ENCODE peak calls at places on chromosome 3, in nine cellular contexts. O, H, L, X, Y, U, S, M and B are unnamed samples.

GRCh38 chr3:134663646-134664456 is 13.0 kb upstream of the KY start:
- DNase-seq in M (no peak), Y (no peak), O (no peak), L (no peak), X (no peak), U (no peak), H (no peak), S (peak), B (no peak)

GRCh38 chr3:101870138-101870537 is 20.8 kb downstream of the NFKBIZ start:
- DNase-seq in U (no peak), L (no peak), Y (no peak), X (no peak), M (no peak), O (no peak), S (no peak), H (no peak), B (no peak)

GRCh38 chr3:31140470-31140869 is 246.0 kb upstream of the GADL1 start:
- DNase-seq in U (no peak), Y (no peak), X (no peak), M (no peak), S (no peak), H (no peak), O (no peak), L (no peak), B (no peak)

GRCh38 chr3:148943531-148944200 is 47.7 kb upstream of the GYG1 start:
- DNase-seq in S (no peak), H (peak), U (peak), X (no peak), O (peak), M (no peak), L (no peak), Y (peak), B (peak)

GRCh38 chr3:120683213-120683612 is 1.2 kb upstream of the HGD start:
- DNase-seq in Y (no peak), S (no peak), H (no peak), L (no peak), X (no peak), U (no peak), O (no peak), M (no peak), B (peak)

GRCh38 chr3:83523470-83524073 is 1435.2 kb upstream of the CADM2 start:
- DNase-seq in O (no peak), L (no peak), M (peak), X (no peak), S (no peak), Y (no peak), H (no peak), U (no peak), B (no peak)

GRCh38 chr3:134357914-134358811 is 16.1 kb downstream of the AMOTL2 start:
- DNase-seq in L (no peak), U (peak), Y (peak), X (no peak), H (peak), M (peak), S (no peak), O (peak), B (peak)

GRCh38 chr3:105166893-105167292 is 199.8 kb upstream of the ALCAM start:
- DNase-seq in L (no peak), S (no peak), U (peak), Y (peak), X (no peak), H (peak), M (no peak), O (no peak), B (no peak)

GRCh38 chr3:117063910-117064309 is 354.3 kb downstream of the TUSC7 start:
- DNase-seq in M (no peak), U (no peak), L (no peak), S (no peak), O (no peak), Y (peak), X (no peak), H (no peak), B (no peak)

GRCh38 chr3:32175607-32176197 is 62.8 kb upstream of the CMTM8 start:
- DNase-seq in O (peak), M (peak), Y (peak), U (peak), S (no peak), L (no peak), X (peak), H (no peak), B (peak)

GRCh38 chr3:67083277-67083676 is 85.2 kb downstream of the KBTBD8 start:
- DNase-seq in O (no peak), S (no peak), L (no peak), Y (no peak), U (no peak), H (no peak), M (no peak), X (no peak), B (peak)

GRCh38 chr3:69861556-69861955 is 122.3 kb downstream of the MITF start:
- DNase-seq in H (no peak), X (no peak), O (no peak), S (no peak), L (no peak), Y (no peak), U (no peak), M (no peak), B (no peak)

GRCh38 chr3:108042300-108042699 is 48.5 kb downstream of the CD47 start:
- DNase-seq in U (no peak), L (no peak), M (no peak), X (no peak), H (no peak), S (no peak), Y (no peak), O (no peak), B (no peak)

GRCh38 chr3:72085036-72085435 is 300.1 kb upstream of the PROK2 start:
- DNase-seq in S (no peak), H (no peak), O (no peak), M (no peak), X (no peak), L (no peak), Y (no peak), U (no peak), B (no peak)
- H3K4me3 ChIP-seq in S (no peak), H (no peak), O (no peak), M (no peak), X (no peak), L (no peak), Y (no peak), U (no peak), B (no peak)

GRCh38 chr3:13017361-13018038 is 55.7 kb downstream of the IQSEC1 start:
- DNase-seq in S (no peak), U (no peak), Y (no peak), M (no peak), X (no peak), H (no peak), O (no peak), L (no peak), B (no peak)

GRCh38 chr3:13015286-13016082 is 57.7 kb downstream of the IQSEC1 start:
- DNase-seq in S (no peak), X (peak), Y (no peak), M (no peak), O (no peak), H (no peak), U (no peak), L (no peak), B (no peak)

GRCh38 chr3:13016083-13016725 is 57.0 kb downstream of the IQSEC1 start:
- DNase-seq in O (no peak), U (no peak), Y (no peak), X (no peak), S (no peak), M (peak), H (no peak), L (no peak), B (no peak)

GRCh38 chr3:13018039-13018431 is 55.2 kb downstream of the IQSEC1 start:
- DNase-seq in Y (no peak), M (peak), U (no peak), S (no peak), L (no peak), O (no peak), H (no peak), X (no peak), B (no peak)

DNA sequence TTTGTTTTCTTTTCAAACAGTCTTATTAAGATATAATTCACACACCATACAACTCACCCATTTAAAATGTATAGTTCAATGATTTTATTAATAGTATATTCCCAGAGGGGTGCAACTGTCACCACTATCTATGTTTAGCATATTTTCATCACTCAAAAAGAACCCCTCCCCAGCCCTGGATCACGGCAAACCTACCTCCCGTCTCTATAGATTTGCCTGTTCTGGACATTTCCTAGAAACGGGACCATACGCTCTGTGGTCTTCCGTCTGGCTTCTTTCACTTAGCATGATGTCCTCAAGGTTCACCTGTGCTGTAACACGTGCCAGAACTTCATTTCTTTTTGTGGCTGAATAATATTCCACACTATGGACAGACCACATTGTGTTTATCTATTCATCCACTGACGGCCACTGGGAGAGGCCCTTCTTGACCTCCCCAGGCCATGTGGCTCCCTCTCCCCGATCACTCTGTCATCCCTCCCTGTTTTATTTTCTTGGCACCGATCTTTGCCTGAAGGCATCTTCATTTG is 56.4 kb downstream of the IQSEC1 start:
- DNase-seq in U (no peak), Y (no peak), L (no peak), H (no peak), M (no peak), O (no peak), X (no peak), S (no peak), B (no peak)
- H3K4me3 ChIP-seq in U (no peak), Y (no peak), L (peak), H (no peak), M (no peak), O (no peak), X (peak), S (no peak), B (no peak)

GRCh38 chr3:112043621-112044201 is 9.2 kb downstream of the TMPRSS7 start:
- DNase-seq in L (no peak), Y (no peak), H (no peak), O (peak), X (peak), U (peak), M (peak), S (no peak), B (peak)
- H3K4me3 ChIP-seq in L (no peak), Y (no peak), H (no peak), O (peak), X (peak), U (no peak), M (no peak), S (peak), B (no peak)

GRCh38 chr3:170037463-170038433 is at the start of gene GPR160:
- DNase-seq in H (no peak), S (no peak), M (peak), L (peak), X (peak), U (no peak), Y (no peak), O (peak), B (no peak)
- H3K4me3 ChIP-seq in H (peak), S (peak), M (no peak), L (peak), X (peak), U (peak), Y (peak), O (peak), B (peak)

GRCh38 chr3:72339750-72340025 is 508.6 kb downstream of the SHQ1 start:
- DNase-seq in X (no peak), U (no peak), M (no peak), S (no peak), H (no peak), L (no peak), Y (no peak), O (no peak), B (no peak)
- H3K4me3 ChIP-seq in X (no peak), U (no peak), M (no peak), S (no peak), H (no peak), L (no peak), Y (no peak), O (no peak), B (no peak)